ENCODE peak calls at places on chromosomes 12 and 14, in ten cellular contexts. Z, K, B, T, M, W, J, V, Q and O are unnamed samples. For H3K9me3, the result is how much of the 10 kb centered on the place peaks cover.

GRCh38 chr12:121719926-121720414 is 7.4 kb downstream of the TMEM120B start:
- DNase-seq in Z (no peak), V (no peak), W (no peak), Q (no peak), J (no peak), M (no peak), T (no peak), K (no peak), B (no peak), O (no peak)

GRCh38 chr12:15728118-15728598 is 61.0 kb downstream of the EPS8 start:
- DNase-seq in V (peak), K (no peak), Z (no peak), B (no peak), W (no peak), J (no peak), M (no peak), Q (no peak), T (no peak), O (no peak)

GRCh38 chr12:87670448-87670847 is 358.8 kb downstream of the C12orf50 start:
- DNase-seq in T (no peak), V (no peak), Q (no peak), B (no peak), J (no peak), K (no peak), Z (no peak), W (no peak), M (no peak), O (no peak)

GRCh38 chr14:89248430-89249295 is 168.4 kb downstream of the FOXN3 start:
- DNase-seq in Q (no peak), V (no peak), K (no peak), M (no peak), J (no peak), B (no peak), W (no peak), Z (no peak), T (no peak), O (no peak)

GRCh38 chr12:117968826-117969659 is at the start of gene KSR2:
- DNase-seq in K (peak), Q (peak), W (peak), Z (no peak), B (no peak), M (peak), V (peak), T (peak), J (peak), O (no peak)

GRCh38 chr12:85804663-85805062 is 31.5 kb downstream of the RASSF9 start:
- DNase-seq in V (no peak), W (no peak), B (no peak), J (no peak), K (no peak), Q (no peak), M (no peak), Z (no peak), T (no peak), O (no peak)

GRCh38 chr12:39617887-39618286 is 1.7 kb downstream of the ABCD2 start:
- DNase-seq in J (no peak), T (no peak), M (no peak), W (no peak), B (no peak), V (no peak), K (no peak), Z (no peak), Q (no peak), O (no peak)

GRCh38 chr12:80226576-80226975 is 127.2 kb downstream of the OTOGL start:
- DNase-seq in W (no peak), K (no peak), Z (no peak), T (no peak), J (no peak), Q (no peak), M (no peak), B (no peak), V (no peak), O (no peak)

GRCh38 chr14:54189358-54190354 is 207.2 kb upstream of the CDKN3 start:
- DNase-seq in Z (no peak), T (no peak), B (no peak), W (no peak), K (no peak), J (no peak), M (no peak), Q (no peak), V (peak), O (peak)

GRCh38 chr14:67492538-67492937 is 4.0 kb upstream of the TMEM229B start:
- DNase-seq in V (no peak), T (no peak), K (no peak), M (no peak), Z (no peak), J (no peak), B (no peak), W (no peak), Q (no peak), O (no peak)

GRCh38 chr14:51862171-51862838 is 1.9 kb downstream of the GNG2 start:
- DNase-seq in B (no peak), V (no peak), Z (no peak), W (no peak), T (no peak), M (no peak), K (no peak), Q (no peak), J (no peak), O (no peak)

GRCh38 chr14:78633747-78634146 is 463.6 kb downstream of the NRXN3 start:
- DNase-seq in J (no peak), V (no peak), Z (no peak), Q (no peak), K (no peak), B (no peak), W (no peak), T (no peak), M (no peak), O (no peak)

GRCh38 chr14:100295376-100296105 is 10.7 kb downstream of the SLC25A29 start:
- DNase-seq in J (no peak), V (no peak), T (no peak), Z (peak), Q (peak), W (no peak), K (no peak), B (no peak), M (no peak), O (no peak)

GRCh38 chr12:51891843-51892242 is 3.9 kb downstream of the ANKRD33 start:
- DNase-seq in V (no peak), W (no peak), J (no peak), T (no peak), K (no peak), B (no peak), Q (no peak), M (no peak), Z (no peak), O (no peak)

GRCh38 chr14:92524603-92525185 is 11.1 kb downstream of the RIN3 start:
- DNase-seq in Q (no peak), M (no peak), T (no peak), J (no peak), W (no peak), Z (no peak), K (no peak), B (no peak), V (no peak), O (no peak)

GRCh38 chr14:76647699-76648298 is 113.5 kb upstream of the VASH1 start:
- DNase-seq in M (peak), J (no peak), V (peak), W (no peak), K (no peak), Z (no peak), B (no peak), T (peak), Q (no peak), O (peak)

GRCh38 chr14:23537351-23538048 is 14.1 kb downstream of the ZFHX2 start:
- DNase-seq in T (no peak), M (no peak), K (peak), J (no peak), B (no peak), V (no peak), Z (no peak), Q (no peak), W (no peak), O (no peak)

GRCh38 chr12:5827591-5827990 is 117.5 kb downstream of the ANO2 start:
- DNase-seq in Q (no peak), W (no peak), B (no peak), V (no peak), K (peak), J (no peak), Z (no peak), M (no peak), T (no peak), O (no peak)

GRCh38 chr12:85057370-85057963 is 21.3 kb downstream of the LRRIQ1 start:
- DNase-seq in K (peak), Q (no peak), B (no peak), M (peak), W (no peak), T (peak), V (peak), J (no peak), Z (no peak), O (peak)

GRCh38 chr14:32932921-32933622 is 5.6 kb upstream of the NPAS3 start:
- DNase-seq in M (no peak), T (no peak), K (peak), W (no peak), Q (peak), J (no peak), V (no peak), Z (no peak), B (no peak), O (no peak)

GRCh38 chr12:53963434-53964314 is 9.0 kb downstream of the HOXC12 start:
- DNase-seq in K (peak), W (no peak), J (peak), M (no peak), Z (peak), Q (no peak), T (no peak), V (no peak), B (no peak), O (no peak)

GRCh38 chr12:125079943-125080645 is 14.9 kb downstream of the AACS start:
- DNase-seq in T (no peak), M (no peak), B (no peak), J (no peak), Q (no peak), W (no peak), Z (peak), K (no peak), V (no peak), O (peak)

GRCh38 chr14:34732802-34733201 is 18.4 kb upstream of the CFL2 start:
- DNase-seq in Z (no peak), W (no peak), B (no peak), T (no peak), J (no peak), V (no peak), K (no peak), Q (no peak), M (peak), O (no peak)

GRCh38 chr12:69096669-69097364 is 142.6 kb upstream of the CPSF6 start:
- DNase-seq in W (no peak), B (no peak), Q (no peak), T (no peak), J (no peak), V (no peak), M (no peak), K (no peak), Z (no peak), O (no peak)

GRCh38 chr12:83404521-83404920 is 717.8 kb downstream of the TMTC2 start:
- DNase-seq in J (no peak), K (no peak), Q (no peak), T (no peak), W (no peak), Z (no peak), V (no peak), B (no peak), M (no peak), O (no peak)

GRCh38 chr12:21860534-21860933 is 80.7 kb downstream of the ABCC9 start:
- DNase-seq in J (no peak), Z (no peak), M (no peak), B (no peak), V (no peak), K (no peak), W (no peak), T (no peak), Q (no peak), O (no peak)

GRCh38 chr12:103851127-103851526 is 10.1 kb upstream of the NT5DC3 start:
- DNase-seq in T (no peak), Z (no peak), V (no peak), Q (no peak), M (no peak), K (no peak), B (no peak), J (no peak), W (no peak), O (no peak)

GRCh38 chr14:68911594-68912227 is 67.4 kb downstream of the ACTN1 start:
- DNase-seq in J (peak), Z (peak), Q (peak), W (peak), B (no peak), V (peak), M (peak), T (peak), K (peak), O (peak)

GRCh38 chr12:193282-193681 is 20.7 kb downstream of the SLC6A12 start:
- DNase-seq in B (no peak), M (no peak), Q (no peak), J (no peak), K (no peak), V (no peak), T (no peak), Z (no peak), W (no peak), O (no peak)
- TF ChIP-seq POLR2AphosphoS5 in B (no peak), M (no peak), Q (no peak), J (no peak), K (no peak), V (no peak), T (no peak), Z (no peak), W (no peak), O (no peak)

GRCh38 chr12:66859751-66860440 is 181.0 kb upstream of the GRIP1 start:
- DNase-seq in B (no peak), Q (no peak), V (no peak), M (no peak), J (no peak), K (no peak), W (no peak), Z (no peak), T (no peak), O (no peak)
- H3K9me3 ChIP-seq in B (under half), Q (under half), V (under half), M (under half), J (under half), K (under half), W (under half), Z (under half), T (under half), O (under half)

GRCh38 chr12:116138781-116139180 is 138.7 kb downstream of the MED13L start:
- DNase-seq in J (no peak), W (no peak), M (no peak), B (no peak), V (no peak), K (no peak), Q (no peak), T (no peak), Z (no peak), O (no peak)
- H3K4me3 ChIP-seq in J (no peak), W (no peak), M (no peak), B (no peak), V (no peak), K (no peak), Q (no peak), T (no peak), Z (no peak), O (no peak)

GRCh38 chr12:4203772-4204376 is 69.7 kb upstream of the CCND2 start:
- DNase-seq in W (no peak), V (no peak), T (no peak), M (no peak), Q (no peak), B (peak), J (no peak), K (no peak), Z (no peak), O (no peak)
- TF ChIP-seq POLR2AphosphoS5 in W (no peak), V (no peak), T (no peak), M (no peak), Q (no peak), B (no peak), J (no peak), K (peak), Z (no peak), O (no peak)

GRCh38 chr14:105761842-105762241 is 235.5 kb downstream of the TMEM121 start:
- DNase-seq in M (no peak), K (no peak), B (no peak), J (no peak), Q (no peak), W (no peak), Z (no peak), T (no peak), V (no peak), O (no peak)

GRCh38 chr14:105765893-105766614 is 239.7 kb downstream of the TMEM121 start:
- DNase-seq in V (no peak), M (no peak), J (no peak), K (no peak), B (peak), W (no peak), Z (no peak), Q (peak), T (no peak), O (no peak)

GRCh38 chr14:105767315-105767714 is 240.9 kb downstream of the TMEM121 start:
- DNase-seq in T (no peak), B (peak), W (no peak), K (no peak), M (no peak), Z (no peak), V (no peak), J (no peak), Q (peak), O (no peak)
- H3K9me3 ChIP-seq in T (under half), B (under half), W (under half), K (under half), M (under half), Z (under half), V (under half), J (under half), Q (under half), O (under half)

DNA sequence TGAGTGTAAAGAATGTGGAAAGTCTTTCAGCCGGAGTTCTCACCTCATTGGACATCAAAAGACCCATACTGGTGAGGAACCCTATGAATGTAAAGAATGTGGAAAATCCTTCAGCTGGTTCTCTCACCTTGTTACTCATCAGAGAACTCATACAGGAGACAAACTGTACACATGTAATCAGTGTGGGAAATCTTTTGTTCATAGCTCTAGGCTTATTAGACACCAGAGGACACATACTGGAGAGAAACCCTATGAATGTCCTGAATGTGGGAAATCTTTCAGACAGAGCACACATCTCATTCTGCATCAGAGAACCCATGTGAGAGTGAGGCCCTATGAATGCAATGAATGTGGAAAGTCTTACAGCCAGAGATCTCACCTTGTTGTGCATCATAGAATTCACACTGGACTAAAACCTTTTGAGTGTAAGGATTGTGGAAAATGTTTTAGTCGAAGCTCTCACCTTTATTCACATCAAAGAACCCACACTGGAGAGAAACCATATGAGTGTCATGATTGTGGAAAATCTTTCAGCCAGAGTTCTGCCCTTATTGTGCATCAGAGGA is 25.1 kb upstream of the ZNF268 start:
- DNase-seq in M (no peak), J (no peak), Z (no peak), T (no peak), Q (no peak), K (no peak), B (no peak), W (no peak), V (no peak), O (no peak)
- H3K4me3 ChIP-seq in M (no peak), J (no peak), Z (no peak), T (no peak), Q (no peak), K (no peak), B (no peak), W (no peak), V (no peak), O (no peak)

GRCh38 chr14:101761032-101761880 is at the start of gene PPP2R5C:
- DNase-seq in T (peak), W (peak), V (peak), J (peak), B (peak), K (peak), Z (peak), M (peak), Q (peak), O (peak)
- TF ChIP-seq POLR2AphosphoS5 in T (peak), W (peak), V (no peak), J (peak), B (peak), K (no peak), Z (no peak), M (peak), Q (peak), O (no peak)